ENCODE peak calls at places on chromosomes 16 and 17, in four cellular contexts. One of them, this sample, is unnamed.

GRCh38 chr16:57609541-57610401 is 18.7 kb upstream of the ADGRG1 start:
- DNase-seq in K562: no peak
- DNase-seq in HL-60: no peak
- DNase-seq in GM12878: peak; percentile 83
- DNase-seq in this sample: peak; percentile 71

GRCh38 chr16:4384497-4384896 is 12.8 kb downstream of the VASN start:
- DNase-seq in K562: peak; percentile 28
- DNase-seq in GM12878: no peak
- DNase-seq in HL-60: no peak
- DNase-seq in this sample: no peak

GRCh38 chr17:42034059-42034458 is 14.2 kb downstream of the NKIRAS2 start:
- DNase-seq in GM12878: no peak
- DNase-seq in HL-60: no peak
- DNase-seq in K562: no peak
- DNase-seq in this sample: no peak

GRCh38 chr17:60802377-60802776 is 124.7 kb downstream of the BCAS3 start:
- DNase-seq in GM12878: no peak
- DNase-seq in K562: no peak
- DNase-seq in HL-60: no peak
- DNase-seq in this sample: no peak

GRCh38 chr16:88705076-88705684 is 1.0 kb downstream of the RNF166 start:
- DNase-seq in K562: no peak
- DNase-seq in HL-60: peak; percentile 42
- DNase-seq in GM12878: no peak
- DNase-seq in this sample: no peak

GRCh38 chr17:13265306-13265705 is 247.5 kb upstream of the ELAC2 start:
- DNase-seq in GM12878: no peak
- DNase-seq in HL-60: no peak
- DNase-seq in K562: no peak
- DNase-seq in this sample: no peak

GRCh38 chr17:32985357-32985756 is 6.3 kb upstream of the SPACA3 start:
- DNase-seq in HL-60: no peak
- DNase-seq in K562: no peak
- DNase-seq in GM12878: no peak
- DNase-seq in this sample: no peak

GRCh38 chr17:14744716-14745115 is 443.8 kb downstream of the HS3ST3B1 start:
- DNase-seq in GM12878: no peak
- DNase-seq in K562: no peak
- DNase-seq in HL-60: no peak
- DNase-seq in this sample: no peak

GRCh38 chr17:13416748-13417363 is 184.9 kb downstream of the HS3ST3A1 start:
- DNase-seq in K562: no peak
- DNase-seq in GM12878: no peak
- DNase-seq in HL-60: no peak
- DNase-seq in this sample: no peak

GRCh38 chr16:30659507-30660423 is 1.5 kb downstream of the FBRS start:
- DNase-seq in GM12878: no peak
- DNase-seq in HL-60: peak; percentile 27
- DNase-seq in K562: peak; percentile 39
- DNase-seq in this sample: no peak

GRCh38 chr16:11612110-11612981 is 25.6 kb upstream of the LITAF start:
- DNase-seq in GM12878: no peak
- DNase-seq in HL-60: peak; percentile 95
- DNase-seq in K562: peak; percentile 50
- DNase-seq in this sample: no peak

DNA sequence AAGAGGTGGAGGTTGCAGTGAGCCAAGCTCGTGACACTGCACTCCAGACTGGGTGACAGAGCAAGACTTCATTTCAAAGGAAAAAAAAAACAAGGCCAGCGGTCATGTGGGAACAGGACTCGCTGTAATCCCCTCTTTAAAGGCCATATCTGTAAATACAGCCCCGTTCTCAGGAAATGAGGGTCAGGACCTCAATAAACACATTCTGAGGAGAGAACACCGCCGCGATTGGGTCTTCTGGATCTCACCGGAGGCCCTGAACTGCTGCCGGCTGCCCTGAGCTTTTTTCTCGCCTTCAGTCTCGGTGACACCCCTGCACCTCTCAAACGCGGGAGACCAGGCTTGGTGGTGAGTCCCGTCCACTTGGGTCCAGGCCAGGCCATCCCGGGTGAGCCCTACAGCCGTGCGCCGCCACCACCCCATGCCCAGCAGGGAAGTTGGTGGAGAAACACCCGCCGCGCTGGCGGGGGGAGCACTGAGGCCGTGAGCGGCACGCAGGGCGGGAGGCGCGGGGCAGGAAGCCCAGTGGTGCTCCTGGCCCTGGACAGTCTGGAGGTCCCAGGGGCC is 28.4 kb downstream of the SLC25A10 start:
- DNase-seq in HL-60: no peak
- DNase-seq in GM12878: no peak
- DNase-seq in K562: no peak
- DNase-seq in this sample: no peak
- TF ChIP-seq POLR2AphosphoS5 in HL-60: no peak
- TF ChIP-seq POLR2AphosphoS5 in GM12878: no peak
- TF ChIP-seq POLR2AphosphoS5 in K562: no peak
- TF ChIP-seq POLR2AphosphoS5 in this sample: no peak

DNA sequence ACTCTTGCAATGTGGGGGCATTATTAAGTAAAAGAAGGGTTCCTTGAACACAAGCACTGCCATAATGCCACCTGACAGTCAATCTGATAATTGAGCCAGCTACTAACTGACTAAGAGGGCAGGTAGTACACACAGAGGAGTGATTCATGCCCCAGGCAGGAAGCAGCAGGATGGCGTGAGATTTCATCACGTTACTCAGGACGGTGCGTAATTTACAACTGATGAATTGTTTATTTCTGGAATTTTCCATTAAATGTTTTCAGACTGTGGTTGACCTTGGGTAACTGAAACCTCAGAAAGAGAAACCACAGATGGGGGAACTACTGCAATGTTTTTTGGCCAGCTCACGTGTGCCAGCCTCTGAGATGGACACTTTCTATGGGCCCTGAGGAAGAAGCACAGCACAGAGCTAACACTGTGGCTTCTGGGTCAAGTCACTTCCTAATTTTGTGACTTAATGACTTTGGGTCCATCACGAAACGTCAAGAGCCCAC is 46.7 kb downstream of the C17orf67 start:
- DNase-seq in HL-60: peak; percentile 93
- DNase-seq in K562: no peak
- DNase-seq in GM12878: peak; percentile 60
- DNase-seq in this sample: no peak
- TF ChIP-seq SPI1 in HL-60: peak; percentile 92
- TF ChIP-seq SPI1 in K562: no peak
- TF ChIP-seq SPI1 in GM12878: peak; percentile 55
- TF ChIP-seq SPI1 in this sample: peak; percentile 55

GRCh38 chr17:18166894-18167293 is 16.7 kb upstream of the ALKBH5 start:
- DNase-seq in GM12878: no peak
- DNase-seq in K562: no peak
- DNase-seq in HL-60: no peak
- DNase-seq in this sample: no peak
- TF ChIP-seq POLR2AphosphoS5 in GM12878: no peak
- TF ChIP-seq POLR2AphosphoS5 in K562: no peak
- TF ChIP-seq POLR2AphosphoS5 in HL-60: no peak
- TF ChIP-seq POLR2AphosphoS5 in this sample: no peak

DNA sequence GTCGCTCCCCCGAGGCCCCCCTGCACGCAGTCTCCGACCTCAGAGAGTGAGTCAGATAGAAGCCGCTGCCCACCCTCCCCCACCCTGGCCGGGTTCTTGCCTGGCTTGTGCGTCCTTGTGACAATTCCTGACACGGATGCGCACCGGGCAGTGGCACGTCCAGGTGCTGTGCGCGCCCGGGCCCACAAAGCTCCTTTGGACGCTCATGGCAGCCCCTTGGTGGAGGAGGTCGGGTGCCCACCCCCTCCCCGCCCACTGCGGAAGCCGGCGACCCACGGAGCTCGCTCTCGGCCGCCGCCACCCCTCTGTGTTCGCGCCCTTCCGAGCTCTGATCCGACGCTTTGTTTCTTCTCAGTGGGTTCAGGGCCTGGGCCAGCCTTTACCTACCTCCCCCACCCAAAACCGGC is 662 bp upstream of the TUBB3 start:
- DNase-seq in HL-60: no peak
- DNase-seq in GM12878: no peak
- DNase-seq in K562: peak; percentile 53
- DNase-seq in this sample: no peak
- TF ChIP-seq SPI1 in HL-60: no peak
- TF ChIP-seq SPI1 in GM12878: no peak
- TF ChIP-seq SPI1 in K562: no peak
- TF ChIP-seq SPI1 in this sample: no peak

DNA sequence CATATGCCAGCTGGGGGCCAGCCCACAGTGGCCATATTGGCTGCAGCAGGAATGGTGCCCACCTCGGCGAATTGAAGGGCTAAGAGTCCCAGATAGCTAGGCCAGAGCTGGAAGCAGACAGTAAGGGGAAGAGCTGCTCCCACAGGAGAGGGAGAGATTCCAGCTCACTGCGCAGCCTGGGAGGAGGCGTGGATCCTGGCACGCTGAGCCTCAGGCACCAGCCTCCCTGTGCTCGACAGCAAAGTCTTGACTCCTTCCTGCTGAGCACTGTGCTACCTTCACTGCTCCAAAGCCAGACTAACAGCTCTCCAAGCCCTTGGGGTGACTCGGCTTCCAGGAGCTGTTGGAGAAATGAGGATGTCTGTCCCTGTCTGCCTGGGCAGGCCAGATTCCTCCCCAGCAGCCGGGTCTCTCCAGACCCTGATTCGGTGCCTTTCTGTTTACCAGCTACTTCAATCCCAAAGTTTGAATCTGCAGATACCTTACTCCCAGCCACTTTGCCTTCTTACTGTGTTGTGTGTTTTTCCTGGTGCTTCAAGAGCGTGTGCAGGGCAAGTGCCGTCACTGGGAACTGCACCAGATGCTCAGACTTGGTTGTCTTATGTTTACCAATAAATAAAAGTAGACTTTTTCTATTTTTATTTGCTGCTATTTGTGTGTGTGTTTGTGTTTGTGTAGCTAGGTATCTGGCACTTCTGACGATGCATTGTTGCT is 9.1 kb downstream of the CBX2 start:
- DNase-seq in K562: no peak
- DNase-seq in HL-60: no peak
- DNase-seq in GM12878: no peak
- DNase-seq in this sample: no peak
- TF ChIP-seq POLR2AphosphoS5 in K562: no peak
- TF ChIP-seq POLR2AphosphoS5 in HL-60: no peak
- TF ChIP-seq POLR2AphosphoS5 in GM12878: no peak
- TF ChIP-seq POLR2AphosphoS5 in this sample: no peak

GRCh38 chr16:85424260-85425060 is 188.7 kb upstream of the GSE1 start:
- DNase-seq in GM12878: no peak
- DNase-seq in HL-60: no peak
- DNase-seq in K562: no peak
- DNase-seq in this sample: no peak
- TF ChIP-seq SPI1 in GM12878: no peak
- TF ChIP-seq SPI1 in HL-60: no peak
- TF ChIP-seq SPI1 in K562: no peak
- TF ChIP-seq SPI1 in this sample: no peak

GRCh38 chr17:50198026-50198669 is 3.3 kb downstream of the COL1A1 start:
- DNase-seq in K562: peak; percentile 46
- DNase-seq in GM12878: no peak
- DNase-seq in HL-60: peak; percentile 69
- DNase-seq in this sample: no peak
- TF ChIP-seq POLR2AphosphoS5 in K562: no peak
- TF ChIP-seq POLR2AphosphoS5 in GM12878: no peak
- TF ChIP-seq POLR2AphosphoS5 in HL-60: no peak
- TF ChIP-seq POLR2AphosphoS5 in this sample: no peak

This sample was measured in GM12891.